ENCODE peak calls at places on chromosomes 6 and 20, in six cellular contexts. H, J, Q, S, M and K are unnamed samples.

GRCh38 chr20:22775671-22776139 is 191.3 kb upstream of the FOXA2 start:
- DNase-seq in H (peak; percentile 82), J (no peak), Q (no peak), S (peak; percentile 98), M (no peak), K (peak; percentile 68)

GRCh38 chr6:158559338-158559894 is 475 bp upstream of the TMEM181 start:
- DNase-seq in H (no peak), J (no peak), Q (no peak), S (no peak), M (no peak), K (no peak)

GRCh38 chr6:31579119-31579505 is 3.1 kb downstream of the LTB start:
- DNase-seq in H (no peak), J (no peak), Q (no peak), S (no peak), M (no peak), K (no peak)

GRCh38 chr6:31750411-31751022 is 10.7 kb downstream of the MSH5 start:
- DNase-seq in H (peak; percentile 86), J (no peak), Q (no peak), S (peak; percentile 89), M (no peak), K (peak; percentile 65)

GRCh38 chr6:108464506-108465084 is 96.1 kb upstream of the FOXO3 start:
- DNase-seq in H (no peak), J (no peak), Q (no peak), S (peak; percentile 8), M (no peak), K (peak; percentile 29)

GRCh38 chr20:57878803-57879424 is 169.1 kb upstream of the PMEPA1 start:
- DNase-seq in H (no peak), J (no peak), Q (peak; percentile 14), S (no peak), M (no peak), K (no peak)

GRCh38 chr6:131958551-131959470 is 7.6 kb upstream of the CCN2 start:
- DNase-seq in H (no peak), J (no peak), Q (no peak), S (no peak), M (no peak), K (peak; percentile 36)

GRCh38 chr6:14228571-14228970 is 111.0 kb downstream of the CD83 start:
- DNase-seq in H (no peak), J (peak; percentile 79), Q (no peak), S (no peak), M (no peak), K (peak; percentile 62)

GRCh38 chr20:3067139-3068009 is 4.0 kb upstream of the OXT start:
- DNase-seq in H (no peak), J (no peak), Q (no peak), S (no peak), M (no peak), K (no peak)

GRCh38 chr6:29708432-29709177 is 14.6 kb upstream of the HLA-F start:
- DNase-seq in H (no peak), J (peak; percentile 47), Q (peak; percentile 92), S (no peak), M (no peak), K (no peak)

GRCh38 chr6:34115396-34116314 is 30.2 kb downstream of the GRM4 start:
- DNase-seq in H (peak; percentile 5), J (peak; percentile 43), Q (no peak), S (no peak), M (no peak), K (peak; percentile 7)

GRCh38 chr6:43891072-43891870 is 121.3 kb downstream of the VEGFA start:
- DNase-seq in H (no peak), J (no peak), Q (no peak), S (no peak), M (peak; percentile 90), K (no peak)

GRCh38 chr6:31352497-31353368 is 4.2 kb downstream of the HLA-B start:
- DNase-seq in H (no peak), J (no peak), Q (peak; percentile 51), S (no peak), M (no peak), K (no peak)

GRCh38 chr20:37172836-37173235 is 6.3 kb upstream of the RPN2 start:
- DNase-seq in H (no peak), J (no peak), Q (no peak), S (no peak), M (no peak), K (no peak)

GRCh38 chr6:158357570-158358216 is 45.4 kb downstream of the TULP4 start:
- DNase-seq in H (no peak), J (no peak), Q (peak; percentile 46), S (no peak), M (no peak), K (no peak)

GRCh38 chr6:139336994-139337393 is 37.5 kb downstream of the CITED2 start:
- DNase-seq in H (no peak), J (no peak), Q (no peak), S (no peak), M (no peak), K (no peak)

GRCh38 chr6:139967497-139967896 is 593.0 kb upstream of the CITED2 start:
- DNase-seq in H (peak; percentile 64), J (no peak), Q (no peak), S (no peak), M (no peak), K (peak; percentile 70)

GRCh38 chr20:63750807-63751470 is 11.4 kb downstream of the SLC2A4RG start:
- DNase-seq in H (no peak), J (no peak), Q (peak; percentile 81), S (no peak), M (no peak), K (no peak)

GRCh38 chr6:140269766-140270165 is 895.3 kb upstream of the CITED2 start:
- DNase-seq in H (peak; percentile 13), J (no peak), Q (no peak), S (no peak), M (no peak), K (peak; percentile 38)

GRCh38 chr6:11616200-11616611 is 78.7 kb downstream of the TMEM170B start:
- DNase-seq in H (peak; percentile 83), J (no peak), Q (no peak), S (peak; percentile 74), M (no peak), K (peak; percentile 82)

GRCh38 chr20:5658897-5659296 is 91.3 kb upstream of the SHLD1 start:
- DNase-seq in H (peak; percentile 97), J (peak; percentile 92), Q (no peak), S (peak; percentile 78), M (no peak), K (peak; percentile 97)

GRCh38 chr6:161439093-161439492 is 165.2 kb upstream of the AGPAT4 start:
- DNase-seq in H (peak; percentile 82), J (no peak), Q (no peak), S (peak; percentile 87), M (no peak), K (peak; percentile 95)

GRCh38 chr20:41116282-41116960 is 20.9 kb upstream of the PLCG1 start:
- DNase-seq in H (no peak), J (no peak), Q (no peak), S (no peak), M (no peak), K (no peak)

GRCh38 chr20:33010133-33010504 is 2.6 kb downstream of the BPIFB2 start:
- DNase-seq in H (no peak), J (no peak), Q (no peak), S (no peak), M (no peak), K (no peak)

GRCh38 chr20:63416631-63417030 is 55.5 kb upstream of the CHRNA4 start:
- DNase-seq in H (no peak), J (no peak), Q (no peak), S (no peak), M (no peak), K (no peak)

GRCh38 chr6:26025047-26025893 is 62.0 kb upstream of the HFE start:
- DNase-seq in H (peak; percentile 90), J (peak; percentile 52), Q (no peak), S (peak; percentile 87), M (no peak), K (peak; percentile 79)